ENCODE peak calls at places on chromosomes 12 and 14, in six cellular contexts. W is NCI-H345; P is stimulated activated naive B cell treated with anti-CD40 and anti-IgM and Interleukin-4, amounts not matched to agents 10 μg/mL and 1 μg/mL and 100 μg/mL, for 72 hours; R is stimulated activated CD4-positive, alpha-beta T cell treated with anti-CD3 and anti-CD28 coated beads, Interleukin-1b, Interleukin-23, amount 100 ng/mL, for 24 hours; C is HFF-Myc; V is mucosa of gallbladder. D is an unnamed sample.

GRCh38 chr12:119088917-119089667 is 89.6 kb upstream of the HSPB8 start:
- DNase-seq in V (no peak), W (peak; percentile 77), R (no peak), C (no peak), P (no peak), D (no peak)

GRCh38 chr12:32240833-32241232 is 134.2 kb downstream of the BICD1 start:
- DNase-seq in V (no peak), R (no peak), P (no peak), C (no peak), W (no peak), D (no peak)

GRCh38 chr14:104202259-104203070 is 64.1 kb downstream of the KIF26A start:
- DNase-seq in P (no peak), R (no peak), V (no peak), C (no peak), W (peak; percentile 86), D (no peak)

GRCh38 chr12:120534703-120535655 is 823 bp downstream of the RNF10 start:
- DNase-seq in W (peak; percentile 22), V (no peak), R (peak; percentile 35), P (peak; percentile 27), C (no peak), D (peak; percentile 82)

GRCh38 chr12:93198086-93198485 is 179.6 kb upstream of the NUDT4 start:
- DNase-seq in V (peak; percentile 36), R (no peak), C (no peak), W (no peak), P (no peak), D (no peak)

GRCh38 chr12:50661300-50662120 is 102.4 kb upstream of the ATF1 start:
- DNase-seq in P (no peak), R (no peak), W (no peak), V (no peak), C (no peak), D (no peak)

GRCh38 chr12:31950088-31950487 is 9.1 kb upstream of the RESF1 start:
- DNase-seq in C (no peak), R (no peak), P (no peak), V (no peak), W (no peak), D (no peak)

GRCh38 chr14:68705741-68706283 is 87.1 kb downstream of the ZFP36L1 start:
- DNase-seq in W (no peak), P (no peak), C (no peak), V (peak; percentile 68), R (no peak), D (no peak)

GRCh38 chr12:130621696-130622298 is 94.3 kb downstream of the RIMBP2 start:
- DNase-seq in V (no peak), P (no peak), W (no peak), R (no peak), C (no peak), D (no peak)

GRCh38 chr14:57492859-57493258 is 798 bp downstream of the CCDC198 start:
- DNase-seq in P (no peak), R (no peak), W (no peak), C (no peak), V (peak; percentile 22), D (no peak)

GRCh38 chr14:31951638-31951964 is 125.5 kb upstream of the ARHGAP5 start:
- DNase-seq in W (no peak), V (no peak), P (no peak), C (no peak), R (no peak), D (no peak)

GRCh38 chr12:102503056-102503681 is 22.8 kb upstream of the IGF1 start:
- DNase-seq in P (no peak), V (no peak), C (no peak), W (no peak), R (no peak), D (no peak)

GRCh38 chr12:113852273-113852672 is 113.9 kb downstream of the RBM19 start:
- DNase-seq in W (peak; percentile 24), P (no peak), V (no peak), R (no peak), C (no peak), D (no peak)

GRCh38 chr12:64729909-64730584 is 29.2 kb downstream of the GNS start:
- DNase-seq in P (no peak), W (no peak), R (no peak), V (no peak), C (no peak), D (no peak)

GRCh38 chr14:62824086-62824485 is 221.2 kb downstream of the KCNH5 start:
- DNase-seq in P (no peak), V (no peak), R (no peak), W (no peak), C (no peak), D (no peak)

GRCh38 chr14:56491299-56492285 is 88.0 kb upstream of the TMEM260 start:
- DNase-seq in P (peak; percentile 11), V (peak; percentile 30), W (peak; percentile 64), C (peak; percentile 24), R (peak; percentile 13), D (peak; percentile 18)

GRCh38 chr12:87953257-87953860 is 75.8 kb downstream of the C12orf50 start:
- DNase-seq in W (peak; percentile 38), V (no peak), C (peak; percentile 6), R (no peak), P (no peak), D (peak; percentile 23)

GRCh38 chr14:55071051-55071450 is 19.6 kb downstream of the MAPK1IP1L start:
- DNase-seq in R (no peak), W (no peak), C (no peak), P (no peak), V (no peak), D (no peak)

GRCh38 chr14:90275820-90276219 is 19.5 kb downstream of the PSMC1 start:
- DNase-seq in C (no peak), V (no peak), W (no peak), P (no peak), R (no peak), D (no peak)

GRCh38 chr14:91573894-91574837 is 64.1 kb upstream of the PPP4R3A start:
- DNase-seq in R (peak; percentile 93), C (no peak), P (peak; percentile 82), W (peak; percentile 91), V (peak; percentile 27), D (peak; percentile 40)

GRCh38 chr14:80426686-80427085 is 215.4 kb upstream of the DIO2 start:
- DNase-seq in R (no peak), C (no peak), P (no peak), V (no peak), W (no peak), D (no peak)

GRCh38 chr12:104704224-104704623 is 247.5 kb downstream of the CHST11 start:
- DNase-seq in W (no peak), C (no peak), V (no peak), R (no peak), P (no peak), D (no peak)

GRCh38 chr14:90091393-90091792 is 29.6 kb downstream of the KCNK13 start:
- DNase-seq in R (no peak), V (no peak), P (no peak), C (no peak), W (peak; percentile 54), D (peak; percentile 14)

GRCh38 chr12:4116251-4117111 is 157.1 kb upstream of the CCND2 start:
- DNase-seq in P (no peak), R (no peak), V (no peak), W (no peak), C (no peak), D (peak; percentile 53)

GRCh38 chr14:76330411-76331327 is 45.3 kb upstream of the ESRRB start:
- DNase-seq in W (no peak), R (no peak), C (no peak), P (no peak), V (no peak), D (no peak)

GRCh38 chr12:12099102-12099501 is 28.4 kb downstream of the BCL2L14 start:
- DNase-seq in R (no peak), W (no peak), C (no peak), P (no peak), V (no peak), D (no peak)

GRCh38 chr14:43649508-43649907 is 857.6 kb downstream of the FSCB start:
- DNase-seq in C (no peak), P (no peak), R (no peak), W (no peak), V (no peak), D (no peak)

GRCh38 chr12:517538-517937 is 57.8 kb downstream of the B4GALNT3 start:
- DNase-seq in R (no peak), P (no peak), V (no peak), W (no peak), C (no peak), D (no peak)

GRCh38 chr12:95582230-95583058 is 31.2 kb upstream of the USP44 start:
- DNase-seq in C (peak; percentile 19), P (no peak), W (peak; percentile 58), R (no peak), V (no peak), D (peak; percentile 41)

GRCh38 chr12:24803406-24804245 is 145.3 kb downstream of the BCAT1 start:
- DNase-seq in V (no peak), P (no peak), W (no peak), R (no peak), C (no peak), D (no peak)

GRCh38 chr12:54251667-54252284 is 28.1 kb downstream of the CBX5 start:
- DNase-seq in V (no peak), R (no peak), C (no peak), W (peak; percentile 15), P (no peak), D (peak; percentile 61)

GRCh38 chr14:74492413-74493342 is at the start of gene NPC2:
- DNase-seq in P (no peak), C (no peak), R (no peak), V (no peak), W (no peak), D (no peak)

GRCh38 chr12:59408431-59408830 is 187.4 kb upstream of the SLC16A7 start:
- DNase-seq in C (no peak), V (no peak), W (no peak), R (no peak), P (no peak), D (no peak)